ENCODE peak calls at places on chromosomes 12 and 14, in seven cellular contexts. One of them, this sample, is unnamed.

GRCh38 chr12:119179335-119180021 is 747 bp downstream of the HSPB8 start:
- DNase-seq in HT-29: no peak
- DNase-seq in LHCN-M2: peak; percentile 36
- DNase-seq in NCI-H345: no peak
- DNase-seq in spleen: no peak
- DNase-seq in cerebellar cortex: no peak
- DNase-seq in SHP77: no peak
- DNase-seq in this sample: peak; percentile 61

GRCh38 chr14:67577181-67577580 is 22.9 kb downstream of the PIGH start:
- DNase-seq in HT-29: no peak
- DNase-seq in LHCN-M2: no peak
- DNase-seq in NCI-H345: no peak
- DNase-seq in spleen: peak; percentile 56
- DNase-seq in cerebellar cortex: no peak
- DNase-seq in SHP77: no peak
- DNase-seq in this sample: no peak

GRCh38 chr14:71399057-71399487 is 491.8 kb downstream of the PCNX1 start:
- DNase-seq in HT-29: no peak
- DNase-seq in LHCN-M2: no peak
- DNase-seq in NCI-H345: no peak
- DNase-seq in spleen: no peak
- DNase-seq in cerebellar cortex: no peak
- DNase-seq in SHP77: no peak
- DNase-seq in this sample: no peak

GRCh38 chr12:3342051-3342450 is 149.0 kb upstream of the PRMT8 start:
- DNase-seq in HT-29: peak; percentile 19
- DNase-seq in LHCN-M2: peak; percentile 12
- DNase-seq in NCI-H345: peak; percentile 63
- DNase-seq in spleen: peak; percentile 62
- DNase-seq in cerebellar cortex: no peak
- DNase-seq in SHP77: peak; percentile 47
- DNase-seq in this sample: peak; percentile 53

GRCh38 chr14:54735424-54735823 is 167.2 kb downstream of the GCH1 start:
- DNase-seq in HT-29: no peak
- DNase-seq in LHCN-M2: no peak
- DNase-seq in NCI-H345: no peak
- DNase-seq in spleen: no peak
- DNase-seq in cerebellar cortex: no peak
- DNase-seq in SHP77: no peak
- DNase-seq in this sample: no peak

GRCh38 chr12:92384571-92384970 is 238.9 kb upstream of the BTG1 start:
- DNase-seq in HT-29: no peak
- DNase-seq in LHCN-M2: no peak
- DNase-seq in NCI-H345: no peak
- DNase-seq in spleen: no peak
- DNase-seq in cerebellar cortex: no peak
- DNase-seq in SHP77: no peak
- DNase-seq in this sample: no peak

GRCh38 chr14:37668646-37669045 is 73.2 kb downstream of the TTC6 start:
- DNase-seq in HT-29: no peak
- DNase-seq in LHCN-M2: no peak
- DNase-seq in NCI-H345: no peak
- DNase-seq in spleen: no peak
- DNase-seq in cerebellar cortex: no peak
- DNase-seq in SHP77: no peak
- DNase-seq in this sample: no peak

GRCh38 chr14:75871181-75871880 is 110.5 kb downstream of the TGFB3 start:
- DNase-seq in HT-29: no peak
- DNase-seq in LHCN-M2: peak; percentile 82
- DNase-seq in NCI-H345: no peak
- DNase-seq in spleen: no peak
- DNase-seq in cerebellar cortex: no peak
- DNase-seq in SHP77: no peak
- DNase-seq in this sample: peak; percentile 42

GRCh38 chr12:112965643-112966042 is 12.7 kb upstream of the OAS2 start:
- DNase-seq in HT-29: no peak
- DNase-seq in LHCN-M2: no peak
- DNase-seq in NCI-H345: no peak
- DNase-seq in spleen: no peak
- DNase-seq in cerebellar cortex: no peak
- DNase-seq in SHP77: no peak
- DNase-seq in this sample: no peak

GRCh38 chr12:43676183-43676813 is 82.3 kb downstream of the PUS7L start:
- DNase-seq in HT-29: peak; percentile 55
- DNase-seq in LHCN-M2: peak; percentile 28
- DNase-seq in NCI-H345: no peak
- DNase-seq in spleen: no peak
- DNase-seq in cerebellar cortex: peak; percentile 11
- DNase-seq in SHP77: no peak
- DNase-seq in this sample: peak; percentile 24

GRCh38 chr14:69719501-69719951 is 47.4 kb upstream of the SRSF5 start:
- DNase-seq in HT-29: no peak
- DNase-seq in LHCN-M2: peak; percentile 65
- DNase-seq in NCI-H345: no peak
- DNase-seq in spleen: no peak
- DNase-seq in cerebellar cortex: no peak
- DNase-seq in SHP77: no peak
- DNase-seq in this sample: no peak

GRCh38 chr12:130514149-130514551 is 176.5 kb downstream of the PIWIL1 start:
- DNase-seq in HT-29: no peak
- DNase-seq in LHCN-M2: no peak
- DNase-seq in NCI-H345: peak; percentile 67
- DNase-seq in spleen: no peak
- DNase-seq in cerebellar cortex: no peak
- DNase-seq in SHP77: peak; percentile 48
- DNase-seq in this sample: no peak

GRCh38 chr12:120066341-120066740 is 50.2 kb downstream of the RAB35 start:
- DNase-seq in HT-29: no peak
- DNase-seq in LHCN-M2: no peak
- DNase-seq in NCI-H345: no peak
- DNase-seq in spleen: no peak
- DNase-seq in cerebellar cortex: no peak
- DNase-seq in SHP77: no peak
- DNase-seq in this sample: no peak

GRCh38 chr12:57893460-57894353 is 47.2 kb upstream of the CTDSP2 start:
- DNase-seq in HT-29: peak; percentile 51
- DNase-seq in LHCN-M2: peak; percentile 77
- DNase-seq in NCI-H345: no peak
- DNase-seq in spleen: no peak
- DNase-seq in cerebellar cortex: peak; percentile 87
- DNase-seq in SHP77: no peak
- DNase-seq in this sample: peak; percentile 13

GRCh38 chr12:92899388-92900001 is 29.6 kb downstream of the EEA1 start:
- DNase-seq in HT-29: peak; percentile 19
- DNase-seq in LHCN-M2: peak; percentile 98
- DNase-seq in NCI-H345: no peak
- DNase-seq in spleen: no peak
- DNase-seq in cerebellar cortex: peak; percentile 48
- DNase-seq in SHP77: no peak
- DNase-seq in this sample: peak; percentile 63

GRCh38 chr14:95064256-95064655 is 93.1 kb downstream of the DICER1 start:
- DNase-seq in HT-29: no peak
- DNase-seq in LHCN-M2: no peak
- DNase-seq in NCI-H345: no peak
- DNase-seq in spleen: no peak
- DNase-seq in cerebellar cortex: no peak
- DNase-seq in SHP77: no peak
- DNase-seq in this sample: no peak

GRCh38 chr12:110615171-110615570 is 1.2 kb downstream of the TCTN1 start:
- DNase-seq in HT-29: no peak
- DNase-seq in LHCN-M2: no peak
- DNase-seq in NCI-H345: no peak
- DNase-seq in spleen: no peak
- DNase-seq in cerebellar cortex: no peak
- DNase-seq in SHP77: no peak
- DNase-seq in this sample: no peak

GRCh38 chr12:57619434-57620244 is 8.4 kb downstream of the ARHGEF25 start:
- DNase-seq in HT-29: no peak
- DNase-seq in LHCN-M2: no peak
- DNase-seq in NCI-H345: no peak
- DNase-seq in spleen: no peak
- DNase-seq in cerebellar cortex: no peak
- DNase-seq in SHP77: no peak
- DNase-seq in this sample: no peak

GRCh38 chr12:56299308-56299852 is 750 bp downstream of the CS start:
- DNase-seq in HT-29: peak; percentile 65
- DNase-seq in LHCN-M2: no peak
- DNase-seq in NCI-H345: no peak
- DNase-seq in spleen: no peak
- DNase-seq in cerebellar cortex: peak; percentile 35
- DNase-seq in SHP77: no peak
- DNase-seq in this sample: peak; percentile 33

GRCh38 chr14:29721586-29721985 is 206.1 kb downstream of the PRKD1 start:
- DNase-seq in HT-29: no peak
- DNase-seq in LHCN-M2: no peak
- DNase-seq in NCI-H345: no peak
- DNase-seq in spleen: no peak
- DNase-seq in cerebellar cortex: no peak
- DNase-seq in SHP77: no peak
- DNase-seq in this sample: no peak

GRCh38 chr12:34607520-34608195 is 585.4 kb downstream of the ALG10 start:
- DNase-seq in HT-29: no peak
- DNase-seq in LHCN-M2: no peak
- DNase-seq in NCI-H345: no peak
- DNase-seq in spleen: peak; percentile 43
- DNase-seq in cerebellar cortex: no peak
- DNase-seq in SHP77: no peak
- DNase-seq in this sample: no peak

GRCh38 chr12:122064034-122064777 is 14.3 kb upstream of the MLXIP start:
- DNase-seq in HT-29: peak; percentile 86
- DNase-seq in LHCN-M2: peak; percentile 83
- DNase-seq in NCI-H345: peak; percentile 30
- DNase-seq in spleen: peak; percentile 84
- DNase-seq in cerebellar cortex: peak; percentile 92
- DNase-seq in SHP77: peak; percentile 100
- DNase-seq in this sample: peak; percentile 90

GRCh38 chr12:17992002-17992656 is 97.9 kb downstream of the RERGL start:
- DNase-seq in HT-29: peak; percentile 40
- DNase-seq in LHCN-M2: peak; percentile 42
- DNase-seq in NCI-H345: peak; percentile 61
- DNase-seq in spleen: no peak
- DNase-seq in cerebellar cortex: peak; percentile 26
- DNase-seq in SHP77: no peak
- DNase-seq in this sample: peak; percentile 44

GRCh38 chr12:54047160-54047963 is 6.3 kb upstream of the HOXC4 start:
- DNase-seq in HT-29: no peak
- DNase-seq in LHCN-M2: no peak
- DNase-seq in NCI-H345: no peak
- DNase-seq in spleen: peak; percentile 47
- DNase-seq in cerebellar cortex: no peak
- DNase-seq in SHP77: no peak
- DNase-seq in this sample: no peak

GRCh38 chr14:88825503-88825902 is 1.1 kb downstream of the TTC8 start:
- DNase-seq in HT-29: no peak
- DNase-seq in LHCN-M2: no peak
- DNase-seq in NCI-H345: no peak
- DNase-seq in spleen: no peak
- DNase-seq in cerebellar cortex: no peak
- DNase-seq in SHP77: no peak
- DNase-seq in this sample: no peak

GRCh38 chr14:103880334-103880985 is 33.1 kb upstream of the PPP1R13B start:
- DNase-seq in HT-29: no peak
- DNase-seq in LHCN-M2: peak; percentile 54
- DNase-seq in NCI-H345: no peak
- DNase-seq in spleen: peak; percentile 88
- DNase-seq in cerebellar cortex: peak; percentile 81
- DNase-seq in SHP77: no peak
- DNase-seq in this sample: peak; percentile 85